ENCODE peak calls at places on chromosomes 2 and 18, in nine cellular contexts. K, N, G, D, B, S, F, W and E are unnamed samples. For H3K27me3, the result is how much of the 10 kb centered on the place peaks cover.

GRCh38 chr18:21803495-21803894 is 62.9 kb downstream of the MIB1 start:
- DNase-seq in D (no peak), N (no peak), B (no peak), K (no peak), S (no peak), W (no peak), F (no peak), G (no peak), E (no peak)

GRCh38 chr2:28495551-28496284 is at the start of gene PLB1:
- DNase-seq in S (no peak), K (no peak), G (no peak), D (no peak), B (no peak), F (no peak), N (no peak), W (no peak), E (no peak)

GRCh38 chr2:96538487-96539214 is 2.1 kb downstream of the ARID5A start:
- DNase-seq in F (peak), S (peak), N (no peak), W (no peak), G (peak), D (peak), B (peak), K (peak), E (peak)

GRCh38 chr2:218993345-218994315 is at the start of gene CRYBA2:
- DNase-seq in N (no peak), G (peak), D (peak), W (no peak), B (no peak), F (no peak), S (peak), K (no peak), E (no peak)

GRCh38 chr2:162711832-162712540 is 126.6 kb downstream of the KCNH7 start:
- DNase-seq in G (no peak), S (no peak), F (no peak), K (no peak), D (peak), N (no peak), W (no peak), B (no peak), E (no peak)

GRCh38 chr2:144477281-144477942 is 42.5 kb downstream of the ZEB2 start:
- DNase-seq in N (no peak), K (no peak), F (no peak), S (no peak), G (no peak), W (no peak), D (no peak), B (no peak), E (no peak)

GRCh38 chr2:24984912-24985311 is 13.2 kb upstream of the DNAJC27 start:
- DNase-seq in N (no peak), F (peak), D (peak), B (no peak), K (peak), G (peak), S (peak), W (no peak), E (no peak)

GRCh38 chr2:126637393-126637792 is 18.6 kb upstream of the GYPC start:
- DNase-seq in G (no peak), K (no peak), W (no peak), F (no peak), B (no peak), D (no peak), S (no peak), N (no peak), E (no peak)

GRCh38 chr2:62811972-62812371 is 106.5 kb downstream of the EHBP1 start:
- DNase-seq in F (no peak), W (no peak), D (no peak), S (no peak), G (no peak), B (no peak), N (no peak), K (no peak), E (no peak)

GRCh38 chr2:111117666-111118454 is 2.9 kb upstream of the BCL2L11 start:
- DNase-seq in G (peak), W (no peak), F (peak), K (peak), N (peak), D (peak), S (peak), B (no peak), E (no peak)

GRCh38 chr2:127174176-127174575 is 45.9 kb downstream of the CYP27C1 start:
- DNase-seq in N (no peak), S (peak), D (peak), F (peak), W (no peak), K (no peak), B (no peak), G (no peak), E (no peak)

GRCh38 chr18:3546106-3546505 is 96.1 kb downstream of the TGIF1 start:
- DNase-seq in N (no peak), F (no peak), S (no peak), D (no peak), B (no peak), K (no peak), W (no peak), G (no peak), E (no peak)

GRCh38 chr18:55488473-55488872 is 99.5 kb downstream of the TCF4 start:
- DNase-seq in N (no peak), D (peak), G (peak), S (no peak), F (no peak), W (no peak), K (no peak), B (no peak), E (no peak)

GRCh38 chr2:134181219-134181618 is 72.7 kb upstream of the MGAT5 start:
- DNase-seq in G (no peak), W (no peak), N (no peak), F (no peak), B (peak), S (peak), D (no peak), K (no peak), E (no peak)

GRCh38 chr18:59865241-59865986 is 34.4 kb upstream of the PMAIP1 start:
- DNase-seq in N (no peak), K (no peak), G (no peak), F (no peak), W (no peak), S (no peak), D (no peak), B (no peak), E (no peak)

GRCh38 chr2:64262068-64262467 is 117.8 kb upstream of the PELI1 start:
- DNase-seq in F (no peak), G (peak), D (no peak), W (no peak), B (no peak), S (peak), N (no peak), K (no peak), E (no peak)

GRCh38 chr2:17672583-17673317 is 80.9 kb downstream of the SMC6 start:
- DNase-seq in S (no peak), D (no peak), K (no peak), W (no peak), G (no peak), B (no peak), N (no peak), F (peak), E (no peak)

GRCh38 chr2:16103614-16104344 is 163.4 kb downstream of the MYCN start:
- DNase-seq in W (no peak), G (peak), D (peak), K (no peak), F (no peak), S (no peak), N (no peak), B (no peak), E (no peak)

DNA sequence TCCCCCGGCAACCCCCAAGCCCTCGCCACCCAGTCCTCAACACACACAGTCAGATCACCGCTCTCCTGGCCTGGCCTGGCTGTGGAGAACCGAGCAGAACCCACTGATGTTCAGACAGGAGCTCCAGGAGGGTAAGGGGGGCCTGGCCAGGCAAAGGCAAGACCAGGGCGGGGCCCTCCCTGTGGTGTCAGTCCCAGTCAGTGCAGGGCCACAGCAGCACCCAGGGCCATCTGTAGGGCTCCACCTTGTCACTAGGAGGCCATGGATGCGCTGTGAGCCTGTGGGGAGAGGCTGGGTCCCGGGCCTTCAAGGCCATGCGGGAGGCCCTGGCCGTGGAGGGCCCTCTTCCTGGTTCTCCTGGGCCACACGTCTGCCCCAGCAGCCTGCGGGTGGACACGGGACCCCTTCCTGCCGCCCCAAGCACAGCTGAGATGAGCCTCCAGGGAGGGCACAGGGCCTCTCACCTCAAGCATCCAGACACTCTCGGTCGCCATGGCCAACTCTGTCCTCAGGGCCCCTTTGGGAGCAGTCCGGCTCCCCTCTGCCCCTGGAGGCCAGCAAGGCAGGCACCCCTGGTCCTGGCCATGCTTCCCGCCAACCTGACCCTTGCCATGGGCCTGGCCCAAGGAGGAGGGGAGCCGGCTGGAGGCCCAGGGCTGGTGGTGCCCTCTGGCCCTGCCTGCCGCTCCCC is 2.0 kb downstream of the ANO7 start:
- DNase-seq in F (no peak), S (no peak), N (no peak), G (peak), B (no peak), D (no peak), W (peak), K (no peak), E (no peak)
- TF ChIP-seq CTCF in F (no peak), S (no peak), N (no peak), G (no peak), B (no peak), D (no peak), W (no peak), K (no peak), E (no peak)

GRCh38 chr2:70463997-70464396 is 89.6 kb downstream of the TGFA start:
- DNase-seq in W (no peak), N (no peak), K (no peak), F (no peak), D (no peak), B (no peak), S (no peak), G (peak), E (no peak)
- H3K27ac ChIP-seq in W (no peak), N (no peak), K (no peak), F (no peak), D (no peak), B (no peak), S (no peak), G (no peak), E (no peak)

GRCh38 chr2:110115291-110116032 is at the start of gene MALL:
- DNase-seq in W (no peak), K (no peak), N (no peak), S (peak), G (peak), B (no peak), F (no peak), D (peak), E (no peak)

GRCh38 chr2:110116033-110116710 is 550 bp upstream of the MALL start:
- DNase-seq in K (peak), F (peak), S (peak), W (no peak), G (peak), N (no peak), D (peak), B (no peak), E (no peak)

GRCh38 chr2:110114801-110115200 is 821 bp downstream of the MALL start:
- DNase-seq in K (no peak), B (no peak), W (no peak), D (no peak), G (no peak), N (no peak), F (no peak), S (peak), E (no peak)

GRCh38 chr2:110114007-110114591 is 1.5 kb downstream of the MALL start:
- DNase-seq in D (peak), S (peak), W (peak), K (no peak), B (no peak), F (no peak), G (no peak), N (no peak), E (no peak)
- H3K27me3 ChIP-seq in D (under half), S (under half), W (under half), K (under half), B (under half), F (under half), G (under half), N (under half), E (under half)

GRCh38 chr2:233061591-233062446 is 1.7 kb downstream of the INPP5D start:
- DNase-seq in S (peak), B (no peak), D (peak), G (peak), K (peak), N (no peak), F (no peak), W (no peak), E (no peak)
- TF ChIP-seq CTCF in S (peak), B (peak), D (peak), G (peak), K (peak), N (peak), F (peak), W (no peak), E (no peak)